ENCODE peak calls at places on chromosomes 16 and 17, in nine cellular contexts. One of them, this sample, is unnamed.

GRCh38 chr16:11877374-11877773 is 26.0 kb upstream of the RSL1D1 start:
- DNase-seq in PC-9: no peak
- DNase-seq in A549: no peak
- DNase-seq in Caco-2: no peak
- DNase-seq in upper lobe of right lung: no peak
- DNase-seq in hepatocyte: no peak
- DNase-seq in dorsolateral prefrontal cortex: no peak
- DNase-seq in AG10803: peak; percentile 27
- DNase-seq in GM12878: no peak
- DNase-seq in this sample: no peak

GRCh38 chr17:38844261-38844757 is 9.2 kb downstream of the RPL23 start:
- DNase-seq in PC-9: peak; percentile 68
- DNase-seq in A549: no peak
- DNase-seq in Caco-2: no peak
- DNase-seq in upper lobe of right lung: no peak
- DNase-seq in hepatocyte: peak; percentile 49
- DNase-seq in dorsolateral prefrontal cortex: no peak
- DNase-seq in AG10803: peak; percentile 27
- DNase-seq in GM12878: no peak
- DNase-seq in this sample: peak; percentile 45

GRCh38 chr16:4968879-4969278 is 10.7 kb downstream of the SEC14L5 start:
- DNase-seq in PC-9: no peak
- DNase-seq in A549: no peak
- DNase-seq in Caco-2: no peak
- DNase-seq in upper lobe of right lung: no peak
- DNase-seq in hepatocyte: no peak
- DNase-seq in dorsolateral prefrontal cortex: peak; percentile 10
- DNase-seq in AG10803: no peak
- DNase-seq in GM12878: no peak
- DNase-seq in this sample: no peak

GRCh38 chr17:45125509-45125908 is 6.8 kb downstream of the PLCD3 start:
- DNase-seq in PC-9: no peak
- DNase-seq in A549: no peak
- DNase-seq in Caco-2: no peak
- DNase-seq in upper lobe of right lung: no peak
- DNase-seq in hepatocyte: no peak
- DNase-seq in dorsolateral prefrontal cortex: no peak
- DNase-seq in AG10803: no peak
- DNase-seq in GM12878: no peak
- DNase-seq in this sample: no peak

GRCh38 chr16:3484328-3485096 is 10.8 kb downstream of the C16orf90 start:
- DNase-seq in PC-9: no peak
- DNase-seq in A549: no peak
- DNase-seq in Caco-2: no peak
- DNase-seq in upper lobe of right lung: no peak
- DNase-seq in hepatocyte: no peak
- DNase-seq in dorsolateral prefrontal cortex: no peak
- DNase-seq in AG10803: no peak
- DNase-seq in GM12878: no peak
- DNase-seq in this sample: no peak

GRCh38 chr16:8377864-8378263 is 212.4 kb downstream of the TMEM114 start:
- DNase-seq in PC-9: no peak
- DNase-seq in A549: no peak
- DNase-seq in Caco-2: no peak
- DNase-seq in upper lobe of right lung: no peak
- DNase-seq in hepatocyte: no peak
- DNase-seq in dorsolateral prefrontal cortex: no peak
- DNase-seq in AG10803: no peak
- DNase-seq in GM12878: no peak
- DNase-seq in this sample: no peak

GRCh38 chr17:71063127-71063526 is 893.8 kb downstream of the KCNJ2 start:
- DNase-seq in PC-9: no peak
- DNase-seq in A549: no peak
- DNase-seq in Caco-2: no peak
- DNase-seq in upper lobe of right lung: no peak
- DNase-seq in hepatocyte: no peak
- DNase-seq in dorsolateral prefrontal cortex: no peak
- DNase-seq in AG10803: no peak
- DNase-seq in GM12878: no peak
- DNase-seq in this sample: no peak

GRCh38 chr17:350706-351435 is 1.7 kb downstream of the RPH3AL start:
- DNase-seq in PC-9: peak; percentile 83
- DNase-seq in A549: peak; percentile 96
- DNase-seq in Caco-2: peak; percentile 73
- DNase-seq in upper lobe of right lung: peak; percentile 82
- DNase-seq in hepatocyte: peak; percentile 69
- DNase-seq in dorsolateral prefrontal cortex: no peak
- DNase-seq in AG10803: peak; percentile 79
- DNase-seq in GM12878: no peak
- DNase-seq in this sample: peak; percentile 51

GRCh38 chr16:87311387-87311786 is 5.8 kb downstream of the C16orf95 start:
- DNase-seq in PC-9: no peak
- DNase-seq in A549: no peak
- DNase-seq in Caco-2: no peak
- DNase-seq in upper lobe of right lung: no peak
- DNase-seq in hepatocyte: no peak
- DNase-seq in dorsolateral prefrontal cortex: no peak
- DNase-seq in AG10803: no peak
- DNase-seq in GM12878: no peak
- DNase-seq in this sample: no peak

GRCh38 chr17:9729034-9729650 is 62.2 kb downstream of the DHRS7C start:
- DNase-seq in PC-9: peak; percentile 29
- DNase-seq in A549: peak; percentile 78
- DNase-seq in Caco-2: peak; percentile 20
- DNase-seq in upper lobe of right lung: no peak
- DNase-seq in hepatocyte: peak; percentile 66
- DNase-seq in dorsolateral prefrontal cortex: no peak
- DNase-seq in AG10803: peak; percentile 58
- DNase-seq in GM12878: peak; percentile 8
- DNase-seq in this sample: peak; percentile 42

GRCh38 chr17:79747508-79748295 is 17.0 kb downstream of the ENPP7 start:
- DNase-seq in PC-9: no peak
- DNase-seq in A549: no peak
- DNase-seq in Caco-2: no peak
- DNase-seq in upper lobe of right lung: no peak
- DNase-seq in hepatocyte: peak; percentile 46
- DNase-seq in dorsolateral prefrontal cortex: peak; percentile 43
- DNase-seq in AG10803: no peak
- DNase-seq in GM12878: no peak
- DNase-seq in this sample: no peak

GRCh38 chr17:34840758-34841157 is 120.5 kb downstream of the CCT6B start:
- DNase-seq in PC-9: no peak
- DNase-seq in A549: no peak
- DNase-seq in Caco-2: no peak
- DNase-seq in upper lobe of right lung: no peak
- DNase-seq in hepatocyte: no peak
- DNase-seq in dorsolateral prefrontal cortex: no peak
- DNase-seq in AG10803: no peak
- DNase-seq in GM12878: no peak
- DNase-seq in this sample: no peak

GRCh38 chr17:77608431-77608830 is 350.1 kb upstream of the TNRC6C start:
- DNase-seq in PC-9: no peak
- DNase-seq in A549: no peak
- DNase-seq in Caco-2: no peak
- DNase-seq in upper lobe of right lung: peak; percentile 21
- DNase-seq in hepatocyte: no peak
- DNase-seq in dorsolateral prefrontal cortex: no peak
- DNase-seq in AG10803: no peak
- DNase-seq in GM12878: no peak
- DNase-seq in this sample: no peak

GRCh38 chr16:9270424-9270823 is 179.0 kb downstream of the HAPSTR1 start:
- DNase-seq in PC-9: no peak
- DNase-seq in A549: no peak
- DNase-seq in Caco-2: no peak
- DNase-seq in upper lobe of right lung: no peak
- DNase-seq in hepatocyte: no peak
- DNase-seq in dorsolateral prefrontal cortex: no peak
- DNase-seq in AG10803: no peak
- DNase-seq in GM12878: no peak
- DNase-seq in this sample: no peak

GRCh38 chr17:66994943-66995535 is 30.5 kb downstream of the CACNG4 start:
- DNase-seq in PC-9: no peak
- DNase-seq in A549: no peak
- DNase-seq in Caco-2: no peak
- DNase-seq in upper lobe of right lung: no peak
- DNase-seq in hepatocyte: no peak
- DNase-seq in dorsolateral prefrontal cortex: no peak
- DNase-seq in AG10803: no peak
- DNase-seq in GM12878: no peak
- DNase-seq in this sample: no peak

GRCh38 chr16:48450367-48450766 is 65.2 kb upstream of the SIAH1 start:
- DNase-seq in PC-9: no peak
- DNase-seq in A549: no peak
- DNase-seq in Caco-2: no peak
- DNase-seq in upper lobe of right lung: no peak
- DNase-seq in hepatocyte: no peak
- DNase-seq in dorsolateral prefrontal cortex: no peak
- DNase-seq in AG10803: peak; percentile 33
- DNase-seq in GM12878: no peak
- DNase-seq in this sample: peak; percentile 14

DNA sequence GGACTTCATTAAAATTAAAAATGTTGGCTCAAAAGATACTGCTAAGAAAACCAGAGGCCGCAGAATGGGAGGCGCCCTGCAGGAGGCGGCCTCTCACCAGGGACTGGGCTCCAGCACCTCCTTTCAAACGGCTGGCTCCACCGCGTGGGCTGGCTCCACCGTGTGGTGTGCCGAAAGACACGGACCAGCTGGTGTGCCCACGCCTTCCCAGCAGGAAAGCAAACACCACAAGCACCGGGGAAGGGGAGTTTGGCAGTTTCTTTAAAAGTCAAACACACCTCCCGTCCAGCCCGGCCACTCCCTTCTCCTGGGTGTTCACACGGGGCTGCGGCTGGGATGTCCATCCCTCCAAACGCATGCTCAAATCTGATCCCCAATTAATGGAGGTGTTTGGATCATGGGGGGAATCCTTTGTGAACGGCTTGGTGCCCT is 13.9 kb downstream of the HAGH start:
- DNase-seq in PC-9: no peak
- DNase-seq in A549: peak; percentile 80
- DNase-seq in Caco-2: peak; percentile 36
- DNase-seq in upper lobe of right lung: peak; percentile 92
- DNase-seq in hepatocyte: peak; percentile 87
- DNase-seq in dorsolateral prefrontal cortex: peak; percentile 87
- DNase-seq in AG10803: peak; percentile 74
- DNase-seq in GM12878: no peak
- DNase-seq in this sample: peak; percentile 79
- TF ChIP-seq CTCF in PC-9: peak; percentile 27
- TF ChIP-seq CTCF in A549: peak; percentile 62
- TF ChIP-seq CTCF in Caco-2: peak; percentile 55
- TF ChIP-seq CTCF in upper lobe of right lung: peak; percentile 55
- TF ChIP-seq CTCF in hepatocyte: peak; percentile 57
- TF ChIP-seq CTCF in dorsolateral prefrontal cortex: peak; percentile 45
- TF ChIP-seq CTCF in AG10803: peak; percentile 57
- TF ChIP-seq CTCF in GM12878: peak; percentile 33
- TF ChIP-seq CTCF in this sample: peak; percentile 63

GRCh38 chr16:49834496-49835009 is 21.4 kb downstream of the ZNF423 start:
- DNase-seq in PC-9: no peak
- DNase-seq in A549: no peak
- DNase-seq in Caco-2: no peak
- DNase-seq in upper lobe of right lung: no peak
- DNase-seq in hepatocyte: peak; percentile 87
- DNase-seq in dorsolateral prefrontal cortex: peak; percentile 66
- DNase-seq in AG10803: no peak
- DNase-seq in GM12878: no peak
- DNase-seq in this sample: no peak
- H3K4me3 ChIP-seq in PC-9: no peak overlapping the region
- H3K4me3 ChIP-seq in A549: no peak overlapping the region
- H3K4me3 ChIP-seq in Caco-2: no peak overlapping the region
- H3K4me3 ChIP-seq in upper lobe of right lung: no peak overlapping the region
- H3K4me3 ChIP-seq in hepatocyte: no peak overlapping the region
- H3K4me3 ChIP-seq in dorsolateral prefrontal cortex: no peak overlapping the region
- H3K4me3 ChIP-seq in AG10803: no peak overlapping the region
- H3K4me3 ChIP-seq in GM12878: no peak overlapping the region
- H3K4me3 ChIP-seq in this sample: no peak overlapping the region

DNA sequence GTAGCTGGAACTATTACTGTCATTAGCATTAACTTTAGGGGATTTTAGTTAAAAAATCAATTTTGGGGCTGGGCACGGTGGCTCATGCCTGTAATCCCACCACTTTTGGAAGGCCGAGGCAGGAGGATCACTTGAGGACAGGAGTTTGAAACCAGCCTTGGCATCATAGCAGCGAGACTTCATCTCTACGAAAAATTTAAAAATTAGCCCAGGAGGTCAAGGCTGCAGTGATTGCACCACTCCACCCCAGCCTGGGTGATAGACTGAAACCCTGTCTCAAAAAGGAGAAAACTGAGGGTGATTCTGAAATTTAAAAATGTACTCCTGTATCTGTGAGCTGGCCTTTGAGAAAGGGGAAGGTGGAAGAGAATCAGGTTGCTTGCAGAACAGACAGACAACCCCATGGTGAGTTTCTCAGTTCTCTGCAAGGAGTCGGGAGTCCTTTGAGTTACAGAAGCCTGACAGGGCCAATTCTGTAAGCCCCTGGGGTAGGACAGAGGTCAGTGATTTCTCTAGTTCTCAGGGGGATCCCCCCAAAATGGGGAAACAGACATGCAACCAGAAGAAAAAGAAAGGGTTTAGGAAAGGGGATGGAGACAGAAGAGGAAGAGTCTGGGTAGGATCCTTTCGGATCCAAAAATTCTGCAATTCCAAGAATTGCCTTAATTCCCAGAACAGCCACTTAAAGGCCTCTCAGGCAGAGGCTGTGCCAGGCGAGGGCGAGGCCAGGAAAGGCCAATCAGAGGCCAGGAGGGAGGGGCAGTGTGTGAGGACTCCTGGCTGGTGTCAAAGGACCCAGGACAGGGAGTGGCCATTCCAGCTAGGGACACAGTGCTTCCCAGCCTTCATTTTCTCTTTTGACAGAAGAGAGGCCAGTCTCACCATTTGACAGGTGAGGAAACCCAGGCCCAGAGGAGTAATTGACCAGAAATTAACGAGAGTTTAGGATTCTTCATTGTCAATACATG is 6.7 kb downstream of the NUPR1 start:
- DNase-seq in PC-9: peak; percentile 76
- DNase-seq in A549: peak; percentile 66
- DNase-seq in Caco-2: peak; percentile 73
- DNase-seq in upper lobe of right lung: peak; percentile 91
- DNase-seq in hepatocyte: peak; percentile 62
- DNase-seq in dorsolateral prefrontal cortex: no peak
- DNase-seq in AG10803: peak; percentile 23
- DNase-seq in GM12878: no peak
- DNase-seq in this sample: peak; percentile 61
- TF ChIP-seq CTCF in PC-9: no peak
- TF ChIP-seq CTCF in A549: no peak
- TF ChIP-seq CTCF in Caco-2: no peak
- TF ChIP-seq CTCF in upper lobe of right lung: no peak
- TF ChIP-seq CTCF in hepatocyte: no peak
- TF ChIP-seq CTCF in dorsolateral prefrontal cortex: no peak
- TF ChIP-seq CTCF in AG10803: no peak
- TF ChIP-seq CTCF in GM12878: no peak
- TF ChIP-seq CTCF in this sample: no peak

GRCh38 chr17:81037783-81038733 is 3.1 kb downstream of the BAIAP2 start:
- DNase-seq in PC-9: peak; percentile 86
- DNase-seq in A549: no peak
- DNase-seq in Caco-2: no peak
- DNase-seq in upper lobe of right lung: no peak
- DNase-seq in hepatocyte: no peak
- DNase-seq in dorsolateral prefrontal cortex: no peak
- DNase-seq in AG10803: no peak
- DNase-seq in GM12878: no peak
- DNase-seq in this sample: no peak
- H3K4me3 ChIP-seq in PC-9: peak overlapping the region; percentile 32
- H3K4me3 ChIP-seq in A549: no peak overlapping the region
- H3K4me3 ChIP-seq in Caco-2: no peak overlapping the region
- H3K4me3 ChIP-seq in upper lobe of right lung: peak overlapping the region; percentile 64
- H3K4me3 ChIP-seq in hepatocyte: no peak overlapping the region
- H3K4me3 ChIP-seq in dorsolateral prefrontal cortex: peak overlapping the region; percentile 71
- H3K4me3 ChIP-seq in AG10803: no peak overlapping the region
- H3K4me3 ChIP-seq in GM12878: no peak overlapping the region
- H3K4me3 ChIP-seq in this sample: peak overlapping the region; percentile 18